ENCODE peak calls at places on chromosomes 13 and 19, in nine cellular contexts. J, U, B, N, Q, D, T, P and M are unnamed samples.

GRCh38 chr19:315811-316210 is 24.6 kb upstream of the PLPP2 start:
- DNase-seq in B (no peak), U (no peak), D (no peak), T (no peak), Q (no peak), J (no peak), N (no peak), P (no peak), M (no peak)

GRCh38 chr13:89827552-89827951 is 1519.9 kb upstream of the MIR17HG start:
- DNase-seq in Q (peak), B (no peak), N (no peak), P (no peak), J (no peak), T (no peak), D (no peak), U (no peak), M (no peak)

GRCh38 chr19:50314724-50315700 is 14.2 kb downstream of the KCNC3 start:
- DNase-seq in D (peak), N (no peak), J (no peak), B (no peak), T (no peak), P (no peak), U (no peak), Q (no peak), M (no peak)

GRCh38 chr13:97749174-97749573 is 204.3 kb upstream of the IPO5 start:
- DNase-seq in U (no peak), N (no peak), P (no peak), J (peak), T (no peak), Q (peak), D (no peak), B (no peak), M (no peak)

GRCh38 chr19:48629599-48630288 is 7.4 kb downstream of the DBP start:
- DNase-seq in B (no peak), T (no peak), N (no peak), P (peak), U (no peak), Q (peak), J (no peak), D (peak), M (no peak)

GRCh38 chr19:55638864-55639359 is 1.9 kb upstream of the ZNF580 start:
- DNase-seq in T (no peak), N (peak), J (no peak), B (no peak), P (peak), Q (peak), D (peak), U (peak), M (no peak)

GRCh38 chr13:99981115-99982020 is at the start of gene ZIC2:
- DNase-seq in B (no peak), T (peak), D (peak), J (no peak), N (peak), P (no peak), Q (peak), U (no peak), M (no peak)

GRCh38 chr19:28493881-28494280 is 719.1 kb downstream of the UQCRFS1 start:
- DNase-seq in N (no peak), Q (no peak), J (no peak), B (no peak), P (no peak), D (peak), U (no peak), T (no peak), M (no peak)

GRCh38 chr13:112756081-112756480 is 66.2 kb downstream of the ATP11A start:
- DNase-seq in J (no peak), B (no peak), U (no peak), Q (no peak), P (no peak), T (no peak), D (no peak), N (no peak), M (no peak)

GRCh38 chr19:31408460-31409124 is 59.4 kb upstream of the TSHZ3 start:
- DNase-seq in N (peak), P (no peak), D (no peak), J (peak), B (no peak), T (peak), U (no peak), Q (peak), M (no peak)

GRCh38 chr13:113489549-113490495 is 689 bp downstream of the DCUN1D2 start:
- DNase-seq in U (peak), N (peak), B (no peak), Q (peak), P (no peak), T (peak), D (peak), J (peak), M (peak)

GRCh38 chr13:97535619-97536018 is 101.7 kb downstream of the RAP2A start:
- DNase-seq in P (no peak), T (no peak), N (no peak), J (peak), D (no peak), B (no peak), U (no peak), Q (peak), M (no peak)

GRCh38 chr13:99354371-99354951 is 47.3 kb upstream of the GPR183 start:
- DNase-seq in N (peak), U (no peak), D (no peak), P (no peak), Q (no peak), B (no peak), T (no peak), J (no peak), M (peak)

DNA sequence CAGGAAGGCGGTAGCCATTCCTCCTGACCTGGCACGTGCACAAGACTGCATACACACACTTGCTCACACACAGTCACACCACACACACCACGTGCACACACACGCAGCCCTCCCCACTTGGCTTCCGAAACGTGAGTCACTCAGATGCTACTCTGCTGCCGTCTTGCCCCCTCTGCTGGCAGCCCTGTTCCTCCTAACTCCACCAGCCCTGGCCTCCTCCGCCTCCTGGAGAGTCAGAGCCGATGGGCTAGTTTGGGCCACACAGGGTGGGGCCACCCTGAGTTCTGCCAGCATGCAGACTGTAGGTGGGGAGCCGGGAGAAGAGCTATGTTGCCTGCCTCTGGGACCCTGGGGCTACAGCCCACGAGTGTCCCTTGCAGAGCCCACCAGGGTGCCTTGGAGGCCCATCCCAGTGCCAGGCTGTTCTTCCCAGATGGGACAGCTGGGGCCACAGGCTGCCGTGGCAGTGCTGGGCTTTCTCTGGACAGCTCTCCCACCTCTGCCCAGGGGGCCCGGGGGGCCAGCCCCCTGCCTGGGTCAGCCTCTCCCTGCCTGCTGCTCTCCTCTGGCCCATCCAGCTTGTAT is 12.1 kb downstream of the PIN1 start:
- DNase-seq in B (no peak), N (peak), Q (peak), T (peak), P (no peak), J (peak), U (peak), D (peak), M (no peak)
- TF ChIP-seq CTCF in B (peak), N (peak), Q (peak), T (peak), P (peak), J (no peak), U (peak), D (peak), M (no peak)

DNA sequence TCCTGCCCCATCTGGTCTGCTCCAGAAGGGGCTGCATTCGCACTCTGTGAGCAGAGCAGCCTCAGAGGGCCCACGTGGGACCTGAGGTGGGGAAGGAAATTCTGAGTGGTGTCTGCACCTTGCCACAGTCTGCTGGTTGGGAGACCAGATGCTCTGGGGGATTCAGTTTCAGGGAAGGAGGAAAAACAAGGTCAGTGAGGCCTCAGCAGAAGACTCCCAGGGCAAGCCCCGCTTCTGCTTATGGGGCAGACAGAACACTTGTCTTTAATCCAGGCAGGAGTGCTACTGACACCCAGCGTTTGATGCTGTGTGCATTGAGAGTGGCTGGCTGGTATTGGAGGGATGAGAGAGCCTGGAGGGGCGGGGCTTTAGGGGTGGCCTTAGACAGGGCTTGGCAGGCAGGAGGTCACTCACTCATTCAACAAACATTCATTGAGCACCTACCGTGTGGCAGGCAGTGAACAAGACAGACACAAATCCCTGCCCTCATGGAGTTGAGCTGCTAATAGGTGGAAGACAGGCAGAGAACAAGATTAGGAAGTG is 4.9 kb upstream of the CLEC17A start:
- DNase-seq in N (no peak), B (peak), T (no peak), J (no peak), D (no peak), U (no peak), P (no peak), Q (no peak), M (no peak)
- TF ChIP-seq CTCF in N (no peak), B (no peak), T (no peak), J (no peak), D (no peak), U (no peak), P (no peak), Q (no peak), M (no peak)

GRCh38 chr13:75541287-75541686 is 3.6 kb upstream of the COMMD6 start:
- DNase-seq in Q (peak), T (no peak), P (no peak), J (no peak), U (no peak), N (peak), B (no peak), D (no peak), M (no peak)

GRCh38 chr13:75541961-75542360 is 4.3 kb upstream of the COMMD6 start:
- DNase-seq in B (no peak), N (no peak), J (no peak), Q (no peak), U (no peak), T (no peak), D (no peak), P (no peak), M (no peak)

GRCh38 chr13:75533866-75534265 is 3.8 kb downstream of the COMMD6 start:
- DNase-seq in T (no peak), D (no peak), J (no peak), N (no peak), Q (peak), U (no peak), P (no peak), B (no peak), M (no peak)

DNA sequence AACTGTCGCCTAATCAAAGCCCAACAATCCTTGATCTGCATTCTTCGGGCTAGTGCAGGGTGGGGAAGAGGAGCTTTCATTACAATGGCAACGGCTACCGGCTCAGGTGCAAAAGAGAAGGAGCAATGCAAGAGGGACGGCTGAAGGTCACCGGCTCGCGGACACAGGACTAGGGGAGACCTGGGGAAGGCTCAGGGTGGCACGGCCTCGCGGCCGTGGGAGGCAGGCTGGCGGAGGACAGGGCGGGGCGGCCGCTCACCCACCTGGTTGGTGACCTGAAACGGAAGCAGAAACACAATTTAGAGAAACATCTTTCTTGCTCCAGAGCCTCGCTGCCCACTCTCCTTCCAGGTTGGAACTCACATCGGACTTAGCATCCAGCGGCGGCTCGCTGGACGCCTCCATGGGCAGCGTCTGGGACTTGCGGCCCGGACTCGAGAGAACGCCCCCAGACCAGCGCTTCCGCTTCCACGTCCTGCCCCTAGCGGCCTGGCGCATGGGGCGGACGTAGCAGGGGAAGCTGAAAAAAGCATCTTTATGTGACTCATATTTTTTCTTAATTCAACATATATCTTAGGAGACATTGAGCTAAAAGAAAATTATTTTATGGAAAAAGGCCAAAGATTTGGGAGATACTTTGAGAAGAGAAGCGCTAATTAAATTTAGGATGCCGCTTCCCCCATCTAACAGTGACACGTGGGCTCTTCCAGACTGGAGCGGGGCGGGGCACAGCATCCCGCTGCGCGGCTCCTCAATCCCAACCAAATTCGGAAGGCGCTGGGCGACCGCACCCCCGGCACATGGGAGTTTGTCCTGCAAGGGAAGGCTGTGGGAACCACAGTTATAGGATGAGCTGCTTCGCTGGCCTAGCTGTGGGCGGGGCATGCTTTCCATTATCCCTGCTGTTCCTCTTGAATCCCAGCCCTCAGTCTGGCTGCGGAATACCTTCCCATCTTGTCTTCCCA is at the start of gene COMMD6:
- DNase-seq in T (peak), U (peak), J (peak), B (peak), D (peak), N (peak), P (peak), Q (peak), M (peak)
- TF ChIP-seq CTCF in T (peak), U (no peak), J (no peak), B (no peak), D (peak), N (peak), P (peak), Q (peak), M (no peak)

GRCh38 chr13:37960427-37960826 is 90.9 kb upstream of the TRPC4 start:
- DNase-seq in Q (peak), N (no peak), U (no peak), D (no peak), P (no peak), J (no peak), B (no peak), T (peak), M (no peak)
- TF ChIP-seq CTCF in Q (peak), N (peak), U (no peak), D (no peak), P (no peak), J (no peak), B (no peak), T (peak), M (no peak)

DNA sequence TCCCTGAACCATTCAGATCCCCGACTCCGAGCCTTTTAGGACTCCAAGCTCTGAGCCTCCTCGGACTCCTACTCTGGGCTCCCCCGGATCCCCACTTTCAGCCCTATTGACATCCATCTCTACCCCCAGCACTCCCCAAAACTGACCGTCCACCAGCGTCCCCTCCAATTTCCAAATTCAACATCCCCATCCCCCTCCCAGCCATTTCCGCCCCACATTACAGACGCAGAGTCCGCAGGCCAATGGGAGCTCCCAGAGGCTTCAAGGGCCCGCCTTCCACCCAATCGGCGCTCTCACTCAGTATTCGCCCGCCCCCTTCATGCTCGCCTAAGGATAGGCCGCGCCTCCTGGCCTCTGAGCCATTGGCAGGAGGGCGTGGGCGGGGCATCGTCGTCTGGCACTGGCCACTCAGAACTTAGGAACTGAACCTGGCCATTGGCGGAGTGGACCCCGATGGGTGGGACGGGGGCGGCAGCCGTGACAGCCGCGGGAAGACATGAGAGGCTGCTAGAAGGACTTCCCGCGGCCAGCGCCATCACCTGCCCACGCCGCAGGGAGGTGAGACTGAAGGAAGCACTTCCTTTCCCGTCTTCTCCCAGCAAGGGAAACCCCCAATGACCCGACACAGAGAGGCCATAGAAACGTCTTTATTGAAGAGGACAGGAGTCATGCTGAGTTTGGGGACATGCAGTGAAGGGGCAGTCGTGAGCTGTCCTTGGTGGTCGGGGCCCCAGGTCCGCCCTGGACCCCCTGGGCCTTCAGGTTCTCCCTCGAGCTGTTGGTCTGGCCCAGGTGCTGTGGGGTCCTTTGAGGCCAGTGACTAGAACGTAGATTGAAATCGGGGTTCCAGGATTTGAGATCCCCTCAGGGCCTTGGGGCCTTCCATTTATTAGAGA is at the start of gene ALKBH6:
- DNase-seq in N (peak), P (peak), D (peak), B (peak), J (peak), U (peak), T (peak), Q (peak), M (peak)
- TF ChIP-seq CTCF in N (no peak), P (peak), D (no peak), B (no peak), J (no peak), U (no peak), T (no peak), Q (no peak), M (no peak)

DNA sequence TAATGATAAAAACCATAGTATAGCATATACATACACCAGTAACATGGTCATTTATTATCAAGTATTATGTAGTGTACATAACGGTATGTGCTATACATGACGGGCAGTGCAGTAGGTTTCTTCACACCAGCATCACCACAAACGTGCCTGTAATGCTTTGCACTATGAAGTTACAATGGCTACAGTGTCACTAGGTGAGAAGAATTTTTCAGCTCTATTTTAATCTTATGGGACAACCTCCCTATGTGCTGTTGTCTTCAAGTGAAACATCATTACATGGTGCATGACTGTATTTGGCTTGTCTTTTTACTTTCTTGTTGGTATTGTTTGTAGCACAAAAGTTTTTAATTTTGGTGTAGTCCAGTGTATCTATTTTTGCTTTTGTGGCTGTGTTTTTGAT is 18.7 kb downstream of the CDK8 start:
- DNase-seq in N (no peak), T (no peak), Q (no peak), D (no peak), P (no peak), B (no peak), U (no peak), J (no peak), M (no peak)
- TF ChIP-seq CTCF in N (no peak), T (no peak), Q (no peak), D (no peak), P (no peak), B (no peak), U (no peak), J (no peak), M (no peak)

DNA sequence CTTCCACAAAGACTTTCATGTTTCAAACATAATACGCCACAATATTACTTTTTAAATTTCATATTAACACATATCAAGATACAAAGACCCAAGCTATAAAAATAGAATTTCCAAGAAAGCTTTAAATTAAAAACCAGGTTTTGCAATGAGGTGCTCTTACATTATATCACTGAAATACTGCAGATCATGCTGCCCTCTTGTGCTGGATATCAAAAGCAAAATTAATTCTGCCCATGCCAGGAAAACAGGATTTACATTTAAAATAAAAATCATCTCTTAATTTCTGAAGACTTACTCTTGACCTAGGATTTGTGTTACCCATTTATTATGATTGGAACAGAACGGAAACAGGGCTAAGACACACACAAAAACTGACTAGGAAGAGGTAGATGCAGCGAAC is 145.0 kb downstream of the ABCC4 start:
- DNase-seq in N (peak), B (no peak), U (no peak), P (no peak), Q (peak), T (peak), D (no peak), J (peak), M (no peak)
- TF ChIP-seq CTCF in N (peak), B (no peak), U (no peak), P (peak), Q (peak), T (peak), D (no peak), J (peak), M (no peak)